ENCODE peak calls at places on chromosomes 6 and 20, in six cellular contexts. S is RCC 7860, O is fibroblast of villous mesenchyme, L is DMS153, I is left cardiac atrium, A is EL. E is an unnamed sample.

GRCh38 chr20:17287503-17287902 is 60.7 kb downstream of the PCSK2 start:
- DNase-seq in S (no peak), O (no peak), L (no peak), I (no peak), A (no peak), E (no peak)

GRCh38 chr6:128295670-128296069 is 224.7 kb downstream of the PTPRK start:
- DNase-seq in S (no peak), O (no peak), L (no peak), I (no peak), A (no peak), E (no peak)

GRCh38 chr20:48716086-48716485 is 111.7 kb downstream of the PREX1 start:
- DNase-seq in S (no peak), O (no peak), L (no peak), I (no peak), A (no peak), E (no peak)

GRCh38 chr6:170295519-170296422 is 4.9 kb upstream of the DLL1 start:
- DNase-seq in S (no peak), O (no peak), L (peak; percentile 63), I (no peak), A (no peak), E (no peak)

GRCh38 chr20:63972312-63973159 is 2.8 kb upstream of the ZNF512B start:
- DNase-seq in S (no peak), O (no peak), L (no peak), I (peak; percentile 46), A (no peak), E (no peak)

GRCh38 chr6:16136536-16137450 is 7.9 kb downstream of the MYLIP start:
- DNase-seq in S (peak; percentile 20), O (peak; percentile 87), L (no peak), I (no peak), A (peak; percentile 83), E (peak; percentile 65)

GRCh38 chr6:109877028-109877726 is 100.9 kb upstream of the GPR6 start:
- DNase-seq in S (no peak), O (no peak), L (no peak), I (no peak), A (no peak), E (no peak)

GRCh38 chr6:10882654-10883053 is 813 bp upstream of the GCM2 start:
- DNase-seq in S (no peak), O (no peak), L (no peak), I (no peak), A (no peak), E (no peak)

GRCh38 chr6:56649053-56649769 is 6.5 kb upstream of the DST start:
- DNase-seq in S (no peak), O (peak; percentile 85), L (peak; percentile 60), I (no peak), A (peak; percentile 30), E (peak; percentile 54)

GRCh38 chr6:125780540-125781306 is 10.0 kb upstream of the NCOA7 start:
- DNase-seq in S (peak; percentile 51), O (peak; percentile 89), L (peak; percentile 72), I (peak; percentile 51), A (peak; percentile 80), E (peak; percentile 90)

GRCh38 chr20:63017076-63017825 is 10.5 kb upstream of the BHLHE23 start:
- DNase-seq in S (no peak), O (no peak), L (no peak), I (peak; percentile 10), A (no peak), E (no peak)

GRCh38 chr20:29874476-29875202 is 1382.8 kb upstream of the DEFB115 start:
- DNase-seq in S (no peak), O (no peak), L (no peak), I (no peak), A (no peak), E (no peak)

GRCh38 chr20:47348539-47349142 is 7.9 kb downstream of the ZMYND8 start:
- DNase-seq in S (no peak), O (peak; percentile 40), L (no peak), I (no peak), A (no peak), E (peak; percentile 49)

GRCh38 chr6:53112404-53112803 is 36.2 kb downstream of the GCM1 start:
- DNase-seq in S (peak; percentile 43), O (no peak), L (peak; percentile 85), I (no peak), A (no peak), E (no peak)